ENCODE peak calls at places on chromosomes 13 and 19, in eight cellular contexts. I is fibroblast of lung, P is WERI-Rb-1, O is AG04450, X is brain microvascular endothelial cell, Z is uterus, S is epithelial cell of esophagus, W is Peyer's patch. J is an unnamed sample.

GRCh38 chr19:10694706-10695105 is 6.5 kb upstream of the QTRT1 start:
- DNase-seq in I (no peak), P (no peak), O (no peak), X (no peak), Z (no peak), S (no peak), W (no peak), J (no peak)

GRCh38 chr13:37192986-37193385 is 87.5 kb upstream of the CSNK1A1L start:
- DNase-seq in I (peak), P (no peak), O (no peak), X (no peak), Z (no peak), S (peak), W (no peak), J (no peak)

GRCh38 chr19:57563547-57563946 is 3.9 kb upstream of the ZNF550 start:
- DNase-seq in I (no peak), P (no peak), O (no peak), X (no peak), Z (no peak), S (no peak), W (no peak), J (no peak)

GRCh38 chr13:63433546-63434150 is 2018.0 kb upstream of the PCDH20 start:
- DNase-seq in I (peak), P (no peak), O (peak), X (peak), Z (no peak), S (no peak), W (no peak), J (no peak)

GRCh38 chr13:62829476-62829875 is 1413.8 kb upstream of the PCDH20 start:
- DNase-seq in I (no peak), P (no peak), O (no peak), X (no peak), Z (no peak), S (no peak), W (no peak), J (no peak)

GRCh38 chr13:26163812-26164211 is 58.3 kb downstream of the RNF6 start:
- DNase-seq in I (no peak), P (no peak), O (no peak), X (no peak), Z (no peak), S (no peak), W (no peak), J (no peak)

GRCh38 chr19:16244091-16244490 is 46.4 kb downstream of the AP1M1 start:
- DNase-seq in I (peak), P (no peak), O (peak), X (no peak), Z (no peak), S (no peak), W (no peak), J (no peak)

GRCh38 chr19:36006955-36007354 is 1.7 kb downstream of the SYNE4 start:
- DNase-seq in I (no peak), P (no peak), O (no peak), X (no peak), Z (no peak), S (no peak), W (no peak), J (no peak)

GRCh38 chr19:34188388-34188787 is 16.1 kb downstream of the LSM14A start:
- DNase-seq in I (no peak), P (no peak), O (no peak), X (no peak), Z (no peak), S (peak), W (no peak), J (no peak)

GRCh38 chr19:5676711-5677110 is 3.6 kb downstream of the MICOS13 start:
- DNase-seq in I (no peak), P (no peak), O (no peak), X (no peak), Z (no peak), S (no peak), W (no peak), J (no peak)

GRCh38 chr13:88704600-88705275 is 1033.6 kb downstream of the SLITRK5 start:
- DNase-seq in I (no peak), P (no peak), O (no peak), X (no peak), Z (no peak), S (no peak), W (no peak), J (no peak)

GRCh38 chr13:46885018-46885417 is 11.8 kb downstream of the HTR2A start:
- DNase-seq in I (peak), P (no peak), O (no peak), X (peak), Z (no peak), S (peak), W (no peak), J (no peak)

GRCh38 chr19:4557186-4557970 is 2.1 kb downstream of the SEMA6B start:
- DNase-seq in I (no peak), P (no peak), O (no peak), X (no peak), Z (no peak), S (no peak), W (no peak), J (no peak)

GRCh38 chr19:45356760-45357444 is 13.5 kb downstream of the ERCC2 start:
- DNase-seq in I (no peak), P (no peak), O (no peak), X (no peak), Z (no peak), S (no peak), W (no peak), J (no peak)

GRCh38 chr13:46334423-46334822 is 52.6 kb downstream of the RUBCNL start:
- DNase-seq in I (no peak), P (no peak), O (no peak), X (no peak), Z (no peak), S (no peak), W (no peak), J (no peak)

GRCh38 chr19:48194041-48194871 is 23.8 kb downstream of the ZSWIM9 start:
- DNase-seq in I (no peak), P (peak), O (no peak), X (no peak), Z (no peak), S (no peak), W (peak), J (no peak)

GRCh38 chr13:41008349-41008980 is 10.7 kb downstream of the ELF1 start:
- DNase-seq in I (peak), P (no peak), O (peak), X (peak), Z (no peak), S (peak), W (no peak), J (no peak)

GRCh38 chr13:111316161-111316730 is 4.2 kb upstream of the TEX29 start:
- DNase-seq in I (no peak), P (no peak), O (no peak), X (no peak), Z (no peak), S (no peak), W (peak), J (no peak)

GRCh38 chr13:19910336-19911072 is 47.1 kb upstream of the ZMYM5 start:
- DNase-seq in I (peak), P (no peak), O (no peak), X (peak), Z (no peak), S (peak), W (no peak), J (no peak)

GRCh38 chr19:8210660-8211101 is 1.5 kb downstream of the CERS4 start:
- DNase-seq in I (no peak), P (no peak), O (no peak), X (no peak), Z (no peak), S (no peak), W (peak), J (no peak)

GRCh38 chr13:97359181-97360057 is 74.5 kb upstream of the RAP2A start:
- DNase-seq in I (peak), P (peak), O (peak), X (peak), Z (peak), S (peak), W (peak), J (peak)

GRCh38 chr19:30328096-30328495 is 44.1 kb upstream of the ZNF536 start:
- DNase-seq in I (no peak), P (no peak), O (no peak), X (no peak), Z (no peak), S (no peak), W (no peak), J (no peak)

GRCh38 chr13:114113961-114114360 is 18.5 kb downstream of the RASA3 start:
- DNase-seq in I (no peak), P (no peak), O (no peak), X (no peak), Z (no peak), S (no peak), W (peak), J (no peak)

GRCh38 chr13:80245162-80245733 is 95.7 kb downstream of the SPRY2 start:
- DNase-seq in I (no peak), P (no peak), O (no peak), X (no peak), Z (no peak), S (no peak), W (no peak), J (no peak)

GRCh38 chr13:100528353-100528752 is 60.2 kb downstream of the GGACT start:
- DNase-seq in I (no peak), P (no peak), O (no peak), X (no peak), Z (no peak), S (no peak), W (no peak), J (no peak)

GRCh38 chr13:22014469-22014868 is 343.6 kb downstream of the FGF9 start:
- DNase-seq in I (no peak), P (no peak), O (no peak), X (no peak), Z (no peak), S (peak), W (no peak), J (no peak)

GRCh38 chr13:71624641-71625040 is 242.4 kb downstream of the DACH1 start:
- DNase-seq in I (peak), P (peak), O (no peak), X (no peak), Z (no peak), S (no peak), W (no peak), J (no peak)

GRCh38 chr13:79485014-79485441 is 4.1 kb downstream of the NDFIP2 start:
- DNase-seq in I (peak), P (no peak), O (peak), X (peak), Z (no peak), S (peak), W (peak), J (peak)

GRCh38 chr19:58519087-58519354 is 589 bp downstream of the ZBTB45 start:
- DNase-seq in I (peak), P (peak), O (no peak), X (peak), Z (peak), S (peak), W (peak), J (peak)

GRCh38 chr13:100941377-100941776 is 266.8 kb upstream of the TMTC4 start:
- DNase-seq in I (no peak), P (no peak), O (no peak), X (no peak), Z (no peak), S (no peak), W (no peak), J (no peak)

GRCh38 chr13:69947577-69947976 is 160.0 kb upstream of the ATXN8OS start:
- DNase-seq in I (no peak), P (no peak), O (no peak), X (no peak), Z (no peak), S (no peak), W (no peak), J (no peak)

GRCh38 chr19:2064788-2065524 is 13.9 kb upstream of the MKNK2 start:
- DNase-seq in I (no peak), P (peak), O (no peak), X (no peak), Z (no peak), S (no peak), W (no peak), J (no peak)

GRCh38 chr19:33431986-33432385 is 58.5 kb downstream of the CEBPG start:
- DNase-seq in I (no peak), P (no peak), O (no peak), X (no peak), Z (peak), S (no peak), W (no peak), J (no peak)

GRCh38 chr19:30082611-30083010 is 140.6 kb downstream of the URI1 start:
- DNase-seq in I (no peak), P (no peak), O (no peak), X (no peak), Z (no peak), S (no peak), W (no peak), J (no peak)

GRCh38 chr19:35620001-35620400 is 7.5 kb downstream of the HAUS5 start:
- DNase-seq in I (no peak), P (no peak), O (no peak), X (no peak), Z (no peak), S (no peak), W (no peak), J (no peak)

GRCh38 chr13:46716821-46717220 is 80.1 kb downstream of the ESD start:
- DNase-seq in I (peak), P (no peak), O (no peak), X (no peak), Z (no peak), S (no peak), W (no peak), J (no peak)

GRCh38 chr19:35247526-35248309 is 1.1 kb upstream of the LSR start:
- DNase-seq in I (no peak), P (peak), O (no peak), X (no peak), Z (no peak), S (peak), W (peak), J (no peak)

GRCh38 chr13:112859817-112860190 is 109.2 kb upstream of the MCF2L start:
- DNase-seq in I (peak), P (no peak), O (peak), X (peak), Z (no peak), S (peak), W (peak), J (no peak)

GRCh38 chr13:42036711-42037110 is 11.7 kb upstream of the DGKH start:
- DNase-seq in I (no peak), P (no peak), O (no peak), X (no peak), Z (no peak), S (no peak), W (no peak), J (no peak)

DNA sequence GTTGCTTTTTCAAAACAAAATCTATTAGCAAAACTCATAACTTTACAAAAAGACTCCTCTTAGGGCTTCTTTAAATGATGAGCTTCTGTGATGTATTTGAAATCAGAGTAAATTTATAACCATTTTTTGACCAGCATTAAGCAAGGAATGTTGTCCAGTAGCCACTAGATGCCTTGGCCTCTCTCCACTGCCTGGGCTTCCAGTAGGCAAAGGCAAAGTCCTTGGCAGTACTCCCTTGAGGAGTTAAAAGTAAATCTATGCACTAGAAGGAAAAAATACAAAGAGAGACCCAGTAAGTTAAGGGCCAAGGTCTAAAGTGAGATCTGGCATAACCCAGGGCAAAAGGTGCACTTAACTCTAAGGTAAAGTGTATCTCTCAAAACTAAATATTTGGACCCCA is 9.5 kb downstream of the SERPINE3 start:
- DNase-seq in I (no peak), P (no peak), O (no peak), X (no peak), Z (no peak), S (no peak), W (no peak), J (no peak)
- H3K4me3 ChIP-seq in I (no peak), P (no peak), O (no peak), X (no peak), Z (no peak), S (no peak), W (no peak), J (no peak)

GRCh38 chr19:14565765-14566711 is 5.8 kb downstream of the NDUFB7 start:
- DNase-seq in I (no peak), P (no peak), O (no peak), X (no peak), Z (no peak), S (no peak), W (no peak), J (no peak)
- H3K4me3 ChIP-seq in I (no peak), P (no peak), O (no peak), X (no peak), Z (no peak), S (no peak), W (no peak), J (no peak)

DNA sequence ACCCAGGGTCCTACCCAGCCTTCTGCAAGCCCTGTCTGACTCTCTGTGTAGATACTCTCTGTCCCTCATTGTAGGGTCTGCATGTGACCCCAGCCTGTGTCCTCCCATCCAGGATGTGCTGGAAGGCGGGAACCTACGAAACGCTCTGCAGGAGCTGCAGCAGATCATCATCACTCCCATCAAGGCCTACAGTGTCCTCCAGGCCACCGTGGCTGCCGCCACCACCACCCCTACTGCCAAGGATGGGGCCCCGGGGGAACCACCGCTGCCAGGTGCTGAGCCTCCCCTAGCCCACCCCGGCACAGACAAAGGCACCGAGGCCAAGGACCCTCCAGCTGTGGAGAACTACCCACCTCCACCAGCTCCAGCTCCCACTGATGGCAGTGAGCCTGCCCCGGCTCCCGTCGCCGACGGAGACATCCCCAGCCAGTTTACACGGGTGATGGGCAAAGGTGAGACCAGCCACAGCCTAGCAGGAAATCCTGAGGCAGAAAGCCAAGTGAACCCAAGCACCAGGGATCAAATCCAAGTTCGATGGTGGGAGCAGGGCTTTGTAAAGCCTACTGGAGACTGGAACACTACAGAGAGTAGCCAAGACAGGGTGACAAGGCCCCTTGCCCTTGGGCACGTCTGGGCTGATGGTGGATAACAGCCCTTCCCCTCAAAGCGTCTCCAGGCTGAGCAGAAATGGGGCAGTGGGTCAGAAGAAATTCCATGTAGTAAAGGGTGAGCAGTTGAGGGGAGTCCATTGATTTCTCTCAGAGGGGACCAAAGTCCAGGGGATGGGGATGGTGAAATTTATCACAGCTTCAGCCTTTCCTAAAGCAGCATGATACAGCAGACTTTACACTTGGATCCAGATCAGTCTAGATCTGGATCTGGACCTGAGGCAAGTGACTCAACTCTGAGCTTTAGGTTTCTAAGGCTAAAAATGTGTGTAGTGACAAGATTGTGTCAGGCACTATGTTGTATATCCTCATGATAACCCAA is 13.2 kb downstream of the PAF1 start:
- DNase-seq in I (no peak), P (no peak), O (no peak), X (no peak), Z (no peak), S (no peak), W (no peak), J (no peak)
- H3K4me3 ChIP-seq in I (no peak), P (no peak), O (no peak), X (no peak), Z (no peak), S (no peak), W (no peak), J (no peak)

DNA sequence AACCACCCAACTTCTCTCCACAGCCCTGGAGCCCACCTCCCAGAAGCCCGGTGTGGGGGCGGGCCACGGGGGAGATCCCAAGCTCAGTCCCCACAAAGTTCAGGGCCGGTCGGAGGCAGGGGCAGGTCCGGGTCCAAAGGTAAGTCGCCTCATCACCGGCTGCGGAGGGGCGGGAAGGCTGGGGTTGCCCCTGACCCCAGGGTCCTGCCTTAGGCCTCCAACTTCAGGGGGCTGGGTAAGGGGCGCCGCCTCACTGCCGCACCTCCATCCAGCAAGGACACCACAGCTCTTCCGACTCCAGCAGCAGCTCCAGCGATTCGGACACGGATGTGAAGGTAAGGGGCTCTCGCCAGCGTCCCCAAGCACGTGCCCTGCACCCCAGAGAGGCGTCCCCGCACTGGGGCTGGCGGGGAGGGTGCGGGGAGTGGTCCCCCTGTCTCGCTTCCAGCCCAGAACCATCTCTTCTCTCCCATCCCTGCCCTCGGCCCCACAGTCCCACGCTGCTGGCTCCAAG is 358 bp downstream of the C19orf33 start:
- DNase-seq in I (no peak), P (no peak), O (no peak), X (no peak), Z (no peak), S (no peak), W (no peak), J (no peak)
- H3K4me3 ChIP-seq in I (no peak), P (no peak), O (no peak), X (no peak), Z (no peak), S (peak), W (peak), J (no peak)

GRCh38 chr19:18145391-18145999 is 7.5 kb upstream of the PIK3R2 start:
- DNase-seq in I (no peak), P (no peak), O (no peak), X (no peak), Z (no peak), S (no peak), W (no peak), J (no peak)
- H3K4me3 ChIP-seq in I (no peak), P (no peak), O (no peak), X (no peak), Z (no peak), S (no peak), W (no peak), J (no peak)

DNA sequence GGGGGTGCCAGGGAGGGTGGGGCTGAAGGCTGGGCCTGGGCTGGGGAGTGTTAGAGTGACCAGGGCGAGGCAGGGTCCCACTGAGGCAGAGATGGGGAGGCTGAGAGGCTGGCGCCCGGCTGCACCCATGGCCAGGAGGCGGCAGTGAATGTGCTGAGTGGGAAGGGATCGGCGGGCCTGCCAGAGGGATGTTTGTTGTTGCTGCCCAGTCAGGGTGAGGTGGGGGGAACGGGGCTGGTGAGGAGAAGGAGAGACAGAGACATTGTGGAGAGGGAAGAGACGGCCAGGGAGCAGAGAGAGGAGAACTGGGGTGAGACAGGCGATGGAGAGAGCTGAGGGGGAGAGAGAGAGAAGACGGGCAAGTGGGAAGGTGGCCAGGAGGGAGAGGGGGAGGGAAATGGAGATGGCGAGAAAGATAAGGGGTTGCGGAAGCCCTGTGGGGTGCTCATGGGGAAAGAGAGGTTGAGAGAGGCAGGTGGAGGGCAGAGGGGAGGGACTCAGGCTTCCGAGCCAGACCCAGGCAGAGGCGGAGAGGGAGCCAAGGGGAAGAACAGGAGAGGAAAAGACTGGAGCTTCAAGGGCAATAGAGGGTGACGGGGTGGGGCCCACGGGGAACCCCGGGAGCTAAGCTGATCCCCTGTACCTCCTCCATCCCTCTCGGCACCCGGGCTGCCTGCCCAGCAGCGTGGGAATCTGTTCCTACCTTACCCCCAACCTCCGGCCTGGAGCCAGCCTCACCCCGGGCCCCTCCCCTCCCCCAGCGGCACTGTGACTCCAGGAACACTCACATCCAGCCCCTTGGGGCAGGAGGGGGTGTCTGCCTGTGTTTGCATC is 690 bp upstream of the B3GNT8 start:
- DNase-seq in I (no peak), P (no peak), O (no peak), X (no peak), Z (peak), S (peak), W (peak), J (peak)
- H3K4me3 ChIP-seq in I (peak), P (peak), O (peak), X (peak), Z (peak), S (peak), W (peak), J (no peak)

J was measured in DND-41.